ENCODE peak calls at places on chromosome 20, in eight cellular contexts. D is dorsolateral prefrontal cortex, H is Panc1, E is psoas muscle, Z is right atrium auricular region, L is HFF-Myc, W is RWPE1, T is nephron progenitor cell. F is an unnamed sample.

GRCh38 chr20:5658897-5659296 is 91.3 kb upstream of the SHLD1 start:
- DNase-seq in D (peak), H (no peak), E (peak), Z (peak), L (no peak), W (peak), T (no peak), F (no peak)

GRCh38 chr20:36836591-36837329 is 39.2 kb upstream of the TLDC2 start:
- DNase-seq in D (peak), H (peak), E (peak), Z (no peak), L (no peak), W (no peak), T (peak), F (no peak)

GRCh38 chr20:22905667-22906066 is 129.4 kb upstream of the SSTR4 start:
- DNase-seq in D (peak), H (no peak), E (no peak), Z (no peak), L (no peak), W (no peak), T (no peak), F (no peak)

GRCh38 chr20:50308513-50309279 is 118.1 kb downstream of the CEBPB start:
- DNase-seq in D (peak), H (peak), E (peak), Z (peak), L (peak), W (peak), T (peak), F (peak)

GRCh38 chr20:14334306-14334930 is 3.0 kb downstream of the FLRT3 start:
- DNase-seq in D (peak), H (no peak), E (no peak), Z (no peak), L (peak), W (peak), T (peak), F (no peak)

GRCh38 chr20:7736336-7736735 is 203.9 kb downstream of the HAO1 start:
- DNase-seq in D (no peak), H (no peak), E (no peak), Z (no peak), L (no peak), W (peak), T (no peak), F (no peak)

GRCh38 chr20:57756921-57757320 is 47.1 kb upstream of the PMEPA1 start:
- DNase-seq in D (no peak), H (no peak), E (no peak), Z (no peak), L (no peak), W (no peak), T (no peak), F (no peak)

GRCh38 chr20:53215166-53215565 is 243.0 kb downstream of the TSHZ2 start:
- DNase-seq in D (no peak), H (no peak), E (no peak), Z (no peak), L (no peak), W (no peak), T (no peak), F (no peak)

GRCh38 chr20:52972965-52973819 is 1.0 kb downstream of the TSHZ2 start:
- DNase-seq in D (no peak), H (no peak), E (peak), Z (no peak), L (no peak), W (peak), T (peak), F (no peak)

GRCh38 chr20:63054103-63054474 is 47.3 kb upstream of the BHLHE23 start:
- DNase-seq in D (peak), H (no peak), E (no peak), Z (no peak), L (no peak), W (no peak), T (no peak), F (peak)

GRCh38 chr20:32482251-32483220 is 102.6 kb downstream of the NOL4L start:
- DNase-seq in D (peak), H (no peak), E (peak), Z (no peak), L (no peak), W (no peak), T (peak), F (no peak)

GRCh38 chr20:49052334-49052733 is 6.2 kb downstream of the CSE1L start:
- DNase-seq in D (no peak), H (no peak), E (no peak), Z (no peak), L (no peak), W (no peak), T (no peak), F (no peak)

GRCh38 chr20:7710440-7710839 is 229.8 kb downstream of the HAO1 start:
- DNase-seq in D (no peak), H (no peak), E (no peak), Z (no peak), L (no peak), W (no peak), T (no peak), F (no peak)

GRCh38 chr20:48295966-48296421 is 510.7 kb upstream of the SULF2 start:
- DNase-seq in D (no peak), H (no peak), E (no peak), Z (no peak), L (no peak), W (no peak), T (no peak), F (no peak)

GRCh38 chr20:25470045-25470444 is 62.6 kb downstream of the GINS1 start:
- DNase-seq in D (no peak), H (peak), E (no peak), Z (no peak), L (no peak), W (peak), T (peak), F (no peak)
- TF ChIP-seq CTCF in D (peak), H (no peak), E (no peak), Z (no peak), L (peak), W (peak), T (peak), F (peak)

GRCh38 chr20:35544436-35544835 is 2.6 kb downstream of the ERGIC3 start:
- DNase-seq in D (no peak), H (no peak), E (no peak), Z (no peak), L (no peak), W (no peak), T (no peak), F (no peak)

GRCh38 chr20:35541118-35541782 is 628 bp upstream of the ERGIC3 start:
- DNase-seq in D (no peak), H (no peak), E (no peak), Z (no peak), L (no peak), W (no peak), T (no peak), F (no peak)

GRCh38 chr20:35539756-35540212 is 2.1 kb upstream of the ERGIC3 start:
- DNase-seq in D (no peak), H (no peak), E (no peak), Z (no peak), L (no peak), W (no peak), T (peak), F (no peak)

GRCh38 chr20:35542990-35543389 is 1.1 kb downstream of the ERGIC3 start:
- DNase-seq in D (no peak), H (no peak), E (no peak), Z (no peak), L (no peak), W (no peak), T (no peak), F (no peak)

DNA sequence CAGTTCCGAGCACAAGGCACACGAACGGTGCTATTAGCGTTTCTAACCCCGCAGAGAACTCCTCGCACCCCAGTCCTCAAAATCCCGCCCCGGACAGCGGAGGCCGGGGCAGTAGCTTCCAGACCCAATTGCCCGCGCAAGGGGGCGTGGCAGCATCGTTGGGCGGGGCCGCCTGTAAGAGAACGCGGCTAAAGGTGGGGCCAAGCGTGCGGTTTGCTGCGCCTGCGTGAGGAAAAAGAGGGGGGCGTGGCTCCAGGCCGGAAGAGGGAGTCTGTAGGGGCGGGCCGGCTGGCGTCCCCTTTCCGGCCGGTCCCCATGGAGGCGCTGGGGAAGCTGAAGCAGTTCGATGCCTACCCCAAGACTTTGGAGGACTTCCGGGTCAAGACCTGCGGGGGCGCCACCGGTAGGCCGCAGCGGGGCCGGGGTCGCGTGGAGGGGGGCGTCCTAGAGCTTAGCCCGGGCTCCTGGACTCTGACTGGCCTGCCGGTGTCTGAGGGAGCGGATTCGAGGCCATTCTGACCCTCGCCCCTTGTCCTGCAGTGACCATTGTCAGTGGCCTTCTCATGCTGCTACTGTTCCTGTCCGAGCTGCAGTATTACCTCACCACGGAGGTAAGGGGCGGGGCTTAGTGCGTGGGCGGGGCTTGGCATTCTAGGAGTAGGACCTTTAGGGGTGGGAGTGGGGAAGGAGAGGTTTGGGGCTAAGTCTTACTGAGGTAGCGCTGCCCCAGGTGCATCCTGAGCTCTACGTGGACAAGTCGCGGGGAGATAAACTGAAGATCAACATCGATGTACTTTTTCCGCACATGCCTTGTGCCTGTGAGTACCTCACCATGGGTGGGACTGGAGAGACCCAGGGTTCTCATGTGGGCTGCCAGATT is at the start of gene ERGIC3:
- DNase-seq in D (peak), H (peak), E (peak), Z (peak), L (peak), W (peak), T (peak), F (peak)
- TF ChIP-seq CTCF in D (peak), H (no peak), E (no peak), Z (no peak), L (no peak), W (no peak), T (no peak), F (no peak)

DNA sequence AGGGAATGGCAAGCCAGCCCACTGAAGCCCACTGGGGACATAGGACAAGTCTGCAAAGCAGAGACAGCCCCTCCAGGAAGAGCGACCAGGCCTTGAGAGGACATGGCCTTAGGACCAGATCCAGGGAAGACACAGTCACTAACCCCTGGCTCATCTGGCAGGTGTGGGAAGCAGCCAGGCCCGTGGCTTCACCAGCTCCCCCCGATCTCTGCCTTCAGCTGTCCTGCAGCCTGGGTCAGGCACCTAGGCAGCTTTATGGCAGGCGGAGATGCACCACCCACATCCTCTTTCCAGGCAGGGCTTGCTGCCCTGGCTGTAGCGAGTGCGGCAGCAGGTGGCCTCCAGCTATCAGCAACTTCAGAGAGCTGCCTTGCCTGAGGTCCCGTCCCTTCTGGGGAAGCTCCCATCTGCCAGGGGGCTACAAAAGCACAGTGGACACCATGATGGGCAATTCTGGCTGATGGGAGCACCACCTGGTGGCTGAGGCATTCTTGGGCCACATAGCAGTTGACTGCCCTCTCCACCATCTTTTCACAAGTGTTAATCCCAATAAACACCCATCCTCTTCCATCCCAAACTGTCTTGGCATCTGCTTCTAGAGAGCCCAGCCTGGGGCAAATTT is 85.8 kb downstream of the DZANK1 start:
- DNase-seq in D (no peak), H (no peak), E (no peak), Z (peak), L (no peak), W (no peak), T (no peak), F (no peak)
- TF ChIP-seq CTCF in D (no peak), H (peak), E (no peak), Z (no peak), L (no peak), W (no peak), T (no peak), F (no peak)

GRCh38 chr20:9302073-9302425 is 212.3 kb upstream of the LAMP5 start:
- DNase-seq in D (no peak), H (no peak), E (no peak), Z (no peak), L (no peak), W (no peak), T (no peak), F (no peak)
- TF ChIP-seq CTCF in D (no peak), H (no peak), E (no peak), Z (no peak), L (no peak), W (no peak), T (no peak), F (no peak)

F was measured in osteocyte.